ENCODE peak calls at places on chromosome X, in eight cellular contexts. One of them, this sample, is unnamed.

GRCh38 chrX:104668550-104668949 is 102.6 kb downstream of the IL1RAPL2 start:
- DNase-seq in AG04450: no peak
- DNase-seq in CD14-positive monocyte: no peak
- DNase-seq in lower leg skin: no peak
- DNase-seq in CD4-positive, alpha-beta T cell: no peak
- DNase-seq in PC-3: peak; percentile 57
- DNase-seq in fibroblast of lung: peak; percentile 0
- DNase-seq in lung: no peak
- DNase-seq in this sample: no peak

GRCh38 chrX:132068405-132068804 is 45.3 kb downstream of the STK26 start:
- DNase-seq in AG04450: no peak
- DNase-seq in CD14-positive monocyte: no peak
- DNase-seq in lower leg skin: no peak
- DNase-seq in CD4-positive, alpha-beta T cell: no peak
- DNase-seq in PC-3: peak; percentile 57
- DNase-seq in fibroblast of lung: no peak
- DNase-seq in lung: no peak
- DNase-seq in this sample: no peak

GRCh38 chrX:123450217-123450616 is 266.1 kb downstream of the GRIA3 start:
- DNase-seq in AG04450: no peak
- DNase-seq in CD14-positive monocyte: no peak
- DNase-seq in lower leg skin: no peak
- DNase-seq in CD4-positive, alpha-beta T cell: no peak
- DNase-seq in PC-3: peak; percentile 50
- DNase-seq in fibroblast of lung: peak; percentile 3
- DNase-seq in lung: no peak
- DNase-seq in this sample: no peak

GRCh38 chrX:97895751-97896150 is 1012.0 kb downstream of the RPA4 start:
- DNase-seq in AG04450: no peak
- DNase-seq in CD14-positive monocyte: no peak
- DNase-seq in lower leg skin: no peak
- DNase-seq in CD4-positive, alpha-beta T cell: no peak
- DNase-seq in PC-3: peak; percentile 37
- DNase-seq in fibroblast of lung: no peak
- DNase-seq in lung: no peak
- DNase-seq in this sample: no peak

GRCh38 chrX:120380699-120381098 is 18.8 kb downstream of the ATP1B4 start:
- DNase-seq in AG04450: no peak
- DNase-seq in CD14-positive monocyte: no peak
- DNase-seq in lower leg skin: no peak
- DNase-seq in CD4-positive, alpha-beta T cell: peak; percentile 4
- DNase-seq in PC-3: peak; percentile 41
- DNase-seq in fibroblast of lung: peak; percentile 11
- DNase-seq in lung: no peak
- DNase-seq in this sample: no peak

GRCh38 chrX:109485470-109486340 is 3.8 kb upstream of the GUCY2F start:
- DNase-seq in AG04450: peak; percentile 33
- DNase-seq in CD14-positive monocyte: peak; percentile 44
- DNase-seq in lower leg skin: peak; percentile 44
- DNase-seq in CD4-positive, alpha-beta T cell: peak; percentile 37
- DNase-seq in PC-3: peak; percentile 71
- DNase-seq in fibroblast of lung: peak; percentile 75
- DNase-seq in lung: peak; percentile 56
- DNase-seq in this sample: no peak

GRCh38 chrX:115350696-115351408 is 61.3 kb downstream of the LUZP4 start:
- DNase-seq in AG04450: no peak
- DNase-seq in CD14-positive monocyte: no peak
- DNase-seq in lower leg skin: no peak
- DNase-seq in CD4-positive, alpha-beta T cell: no peak
- DNase-seq in PC-3: no peak
- DNase-seq in fibroblast of lung: no peak
- DNase-seq in lung: no peak
- DNase-seq in this sample: no peak

GRCh38 chrX:103063191-103063845 is 653 bp downstream of the BEX1 start:
- DNase-seq in AG04450: no peak
- DNase-seq in CD14-positive monocyte: no peak
- DNase-seq in lower leg skin: no peak
- DNase-seq in CD4-positive, alpha-beta T cell: no peak
- DNase-seq in PC-3: peak; percentile 43
- DNase-seq in fibroblast of lung: peak; percentile 29
- DNase-seq in lung: no peak
- DNase-seq in this sample: no peak

GRCh38 chrX:121579016-121579760 is 531.8 kb downstream of the GLUD2 start:
- DNase-seq in AG04450: no peak
- DNase-seq in CD14-positive monocyte: no peak
- DNase-seq in lower leg skin: no peak
- DNase-seq in CD4-positive, alpha-beta T cell: no peak
- DNase-seq in PC-3: peak; percentile 57
- DNase-seq in fibroblast of lung: no peak
- DNase-seq in lung: no peak
- DNase-seq in this sample: no peak

GRCh38 chrX:7706032-7706431 is 136.9 kb upstream of the VCX start:
- DNase-seq in AG04450: no peak
- DNase-seq in CD14-positive monocyte: no peak
- DNase-seq in lower leg skin: no peak
- DNase-seq in CD4-positive, alpha-beta T cell: no peak
- DNase-seq in PC-3: peak; percentile 5
- DNase-seq in fibroblast of lung: peak; percentile 0
- DNase-seq in lung: no peak
- DNase-seq in this sample: no peak

GRCh38 chrX:121000589-121000988 is 15.0 kb upstream of the CT47A1 start:
- DNase-seq in AG04450: no peak
- DNase-seq in CD14-positive monocyte: no peak
- DNase-seq in lower leg skin: no peak
- DNase-seq in CD4-positive, alpha-beta T cell: no peak
- DNase-seq in PC-3: peak; percentile 75
- DNase-seq in fibroblast of lung: no peak
- DNase-seq in lung: no peak
- DNase-seq in this sample: no peak

GRCh38 chrX:131402124-131402811 is 113.2 kb upstream of the IGSF1 start:
- DNase-seq in AG04450: no peak
- DNase-seq in CD14-positive monocyte: no peak
- DNase-seq in lower leg skin: no peak
- DNase-seq in CD4-positive, alpha-beta T cell: no peak
- DNase-seq in PC-3: no peak
- DNase-seq in fibroblast of lung: no peak
- DNase-seq in lung: no peak
- DNase-seq in this sample: no peak

GRCh38 chrX:21933077-21933476 is 7.4 kb upstream of the SMS start:
- DNase-seq in AG04450: no peak
- DNase-seq in CD14-positive monocyte: no peak
- DNase-seq in lower leg skin: no peak
- DNase-seq in CD4-positive, alpha-beta T cell: no peak
- DNase-seq in PC-3: no peak
- DNase-seq in fibroblast of lung: no peak
- DNase-seq in lung: no peak
- DNase-seq in this sample: no peak

GRCh38 chrX:136214551-136214950 is 36.6 kb downstream of the MAP7D3 start:
- DNase-seq in AG04450: peak; percentile 37
- DNase-seq in CD14-positive monocyte: no peak
- DNase-seq in lower leg skin: no peak
- DNase-seq in CD4-positive, alpha-beta T cell: no peak
- DNase-seq in PC-3: peak; percentile 92
- DNase-seq in fibroblast of lung: peak; percentile 66
- DNase-seq in lung: no peak
- DNase-seq in this sample: no peak

GRCh38 chrX:47629419-47630210 is at the start of gene CFP:
- DNase-seq in AG04450: no peak
- DNase-seq in CD14-positive monocyte: no peak
- DNase-seq in lower leg skin: no peak
- DNase-seq in CD4-positive, alpha-beta T cell: no peak
- DNase-seq in PC-3: no peak
- DNase-seq in fibroblast of lung: no peak
- DNase-seq in lung: no peak
- DNase-seq in this sample: no peak

GRCh38 chrX:22481436-22481835 is 208.7 kb downstream of the CBLL2 start:
- DNase-seq in AG04450: no peak
- DNase-seq in CD14-positive monocyte: no peak
- DNase-seq in lower leg skin: no peak
- DNase-seq in CD4-positive, alpha-beta T cell: no peak
- DNase-seq in PC-3: no peak
- DNase-seq in fibroblast of lung: peak; percentile 39
- DNase-seq in lung: no peak
- DNase-seq in this sample: no peak

DNA sequence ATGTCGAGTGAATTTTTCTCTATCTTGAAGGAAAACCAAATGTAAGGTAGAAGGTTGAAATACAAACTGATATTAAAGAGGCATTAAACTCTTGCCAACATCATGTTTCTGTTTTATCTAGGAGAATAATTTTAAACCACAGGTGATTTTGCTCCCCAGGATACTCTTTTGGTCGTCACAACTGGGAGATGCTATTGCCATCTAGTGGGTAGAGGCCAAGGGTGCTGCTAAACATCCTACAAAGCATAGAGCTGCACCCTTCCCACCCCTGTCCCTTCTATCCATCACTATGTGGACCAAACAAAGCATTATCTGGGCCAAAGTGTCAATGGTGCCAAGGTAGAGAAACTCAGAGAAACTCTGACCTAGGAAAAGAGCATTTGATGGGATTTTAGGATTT is 154.6 kb upstream of the MAGEB2 start:
- DNase-seq in AG04450: no peak
- DNase-seq in CD14-positive monocyte: no peak
- DNase-seq in lower leg skin: no peak
- DNase-seq in CD4-positive, alpha-beta T cell: no peak
- DNase-seq in PC-3: peak; percentile 47
- DNase-seq in fibroblast of lung: peak; percentile 11
- DNase-seq in lung: no peak
- DNase-seq in this sample: no peak
- TF ChIP-seq CTCF in AG04450: peak; percentile 58
- TF ChIP-seq CTCF in CD14-positive monocyte: no peak
- TF ChIP-seq CTCF in lower leg skin: no peak
- TF ChIP-seq CTCF in CD4-positive, alpha-beta T cell: no peak
- TF ChIP-seq CTCF in PC-3: peak; percentile 67
- TF ChIP-seq CTCF in fibroblast of lung: peak; percentile 34
- TF ChIP-seq CTCF in lung: no peak
- TF ChIP-seq CTCF in this sample: no peak

DNA sequence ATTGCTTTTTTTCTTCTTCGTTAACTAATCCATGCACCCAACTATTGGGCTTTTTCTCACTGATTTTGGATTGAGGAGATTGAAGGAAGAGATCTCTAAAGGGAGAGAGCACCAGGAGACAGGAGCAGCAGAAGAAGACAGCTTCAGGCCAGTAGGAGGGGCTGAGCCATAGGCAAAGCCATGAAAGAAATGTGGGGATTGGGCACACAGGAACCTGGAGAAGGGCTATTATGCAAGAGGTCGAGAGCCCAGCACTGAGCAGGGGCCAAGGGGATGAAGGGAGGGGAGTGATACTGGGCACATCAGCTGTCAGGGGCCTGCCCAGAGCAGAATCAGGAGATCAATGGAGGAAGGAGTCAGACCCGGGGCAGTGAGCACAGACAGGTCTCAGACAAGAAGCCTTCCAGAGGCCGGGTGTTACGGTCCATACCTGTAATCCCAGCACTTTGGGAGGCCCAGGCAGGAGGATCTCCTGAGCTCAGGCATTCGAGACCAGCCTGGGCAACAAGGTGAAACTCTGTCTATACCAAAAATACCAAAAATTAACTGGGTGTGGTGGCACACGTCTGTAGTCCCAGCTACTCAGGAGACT is 140.9 kb downstream of the BCOR start:
- DNase-seq in AG04450: no peak
- DNase-seq in CD14-positive monocyte: no peak
- DNase-seq in lower leg skin: no peak
- DNase-seq in CD4-positive, alpha-beta T cell: no peak
- DNase-seq in PC-3: no peak
- DNase-seq in fibroblast of lung: no peak
- DNase-seq in lung: no peak
- DNase-seq in this sample: no peak
- TF ChIP-seq CTCF in AG04450: no peak
- TF ChIP-seq CTCF in CD14-positive monocyte: no peak
- TF ChIP-seq CTCF in lower leg skin: no peak
- TF ChIP-seq CTCF in CD4-positive, alpha-beta T cell: no peak
- TF ChIP-seq CTCF in PC-3: no peak
- TF ChIP-seq CTCF in fibroblast of lung: no peak
- TF ChIP-seq CTCF in lung: no peak
- TF ChIP-seq CTCF in this sample: no peak

DNA sequence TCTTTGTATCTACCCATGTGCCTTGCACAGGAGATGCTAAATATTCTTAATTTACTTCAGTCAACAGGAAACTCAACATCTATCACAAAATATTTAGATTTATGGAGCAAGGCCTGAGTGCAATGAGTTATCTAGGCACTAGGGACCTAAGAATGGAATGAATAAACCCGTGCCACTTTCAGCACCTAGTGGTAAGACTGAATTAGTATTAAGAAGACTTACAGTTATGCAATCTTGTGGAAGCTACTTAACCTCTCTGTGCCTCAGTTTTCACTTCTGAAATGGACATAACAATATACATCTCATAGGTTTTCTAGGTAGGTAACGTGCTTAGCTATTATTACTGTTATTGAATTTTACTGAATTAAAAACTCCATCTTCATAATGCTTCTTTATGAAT is 144.6 kb upstream of the MAP3K15 start:
- DNase-seq in AG04450: no peak
- DNase-seq in CD14-positive monocyte: no peak
- DNase-seq in lower leg skin: no peak
- DNase-seq in CD4-positive, alpha-beta T cell: no peak
- DNase-seq in PC-3: no peak
- DNase-seq in fibroblast of lung: no peak
- DNase-seq in lung: no peak
- DNase-seq in this sample: no peak
- TF ChIP-seq CTCF in AG04450: no peak
- TF ChIP-seq CTCF in CD14-positive monocyte: no peak
- TF ChIP-seq CTCF in lower leg skin: no peak
- TF ChIP-seq CTCF in CD4-positive, alpha-beta T cell: no peak
- TF ChIP-seq CTCF in PC-3: peak; percentile 28
- TF ChIP-seq CTCF in fibroblast of lung: no peak
- TF ChIP-seq CTCF in lung: no peak
- TF ChIP-seq CTCF in this sample: no peak

GRCh38 chrX:33183366-33183765 is 28.0 kb downstream of the DMD start:
- DNase-seq in AG04450: peak; percentile 44
- DNase-seq in CD14-positive monocyte: no peak
- DNase-seq in lower leg skin: no peak
- DNase-seq in CD4-positive, alpha-beta T cell: no peak
- DNase-seq in PC-3: no peak
- DNase-seq in fibroblast of lung: peak; percentile 74
- DNase-seq in lung: no peak
- DNase-seq in this sample: no peak
- TF ChIP-seq CTCF in AG04450: no peak
- TF ChIP-seq CTCF in CD14-positive monocyte: no peak
- TF ChIP-seq CTCF in lower leg skin: no peak
- TF ChIP-seq CTCF in CD4-positive, alpha-beta T cell: no peak
- TF ChIP-seq CTCF in PC-3: no peak
- TF ChIP-seq CTCF in fibroblast of lung: no peak
- TF ChIP-seq CTCF in lung: no peak
- TF ChIP-seq CTCF in this sample: no peak

DNA sequence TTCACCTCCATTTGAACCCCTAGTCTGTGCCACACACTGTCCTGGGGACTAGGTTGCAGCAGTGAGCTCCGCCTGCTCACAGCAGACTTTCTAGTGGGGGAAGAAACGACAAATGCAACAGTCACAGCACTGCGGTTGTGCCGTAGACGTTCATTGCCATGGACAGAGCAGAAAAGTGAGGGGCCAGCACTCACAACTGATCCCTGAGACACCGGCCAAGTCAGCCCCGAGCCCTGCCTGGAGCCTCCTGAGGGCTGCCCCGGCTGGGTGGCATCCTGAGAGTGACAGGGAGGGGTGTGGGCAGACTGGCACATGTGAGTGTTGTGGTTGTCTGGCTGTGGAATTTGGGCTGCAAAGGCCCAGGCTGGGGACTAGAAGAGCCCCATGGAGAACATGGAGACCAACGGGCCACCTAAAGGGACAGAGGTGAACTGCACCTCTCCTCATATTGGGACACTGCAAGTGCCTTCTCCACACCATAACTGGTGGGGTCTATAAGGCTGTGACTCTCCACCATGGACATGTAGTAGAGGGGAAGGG is 4.6 kb downstream of the DUSP9 start:
- DNase-seq in AG04450: no peak
- DNase-seq in CD14-positive monocyte: no peak
- DNase-seq in lower leg skin: no peak
- DNase-seq in CD4-positive, alpha-beta T cell: no peak
- DNase-seq in PC-3: peak; percentile 35
- DNase-seq in fibroblast of lung: no peak
- DNase-seq in lung: no peak
- DNase-seq in this sample: no peak
- TF ChIP-seq CTCF in AG04450: peak; percentile 19
- TF ChIP-seq CTCF in CD14-positive monocyte: peak; percentile 16
- TF ChIP-seq CTCF in lower leg skin: no peak
- TF ChIP-seq CTCF in CD4-positive, alpha-beta T cell: no peak
- TF ChIP-seq CTCF in PC-3: peak; percentile 48
- TF ChIP-seq CTCF in fibroblast of lung: no peak
- TF ChIP-seq CTCF in lung: no peak
- TF ChIP-seq CTCF in this sample: no peak

This sample was measured in D721Med.